ENCODE peak calls at places on chromosome 20, in six cellular contexts. One of them, this sample, is unnamed.

GRCh38 chr20:19885981-19886665 is 128.1 kb downstream of the RIN2 start:
- DNase-seq in IMR-90: peak
- DNase-seq in A549: peak
- DNase-seq in AG09309: no peak
- DNase-seq in left lung: peak
- DNase-seq in PC-3: peak
- DNase-seq in this sample: no peak

GRCh38 chr20:40672095-40672494 is 16.9 kb downstream of the MAFB start:
- DNase-seq in PC-3: no peak
- DNase-seq in A549: no peak
- DNase-seq in IMR-90: no peak
- DNase-seq in AG09309: no peak
- DNase-seq in left lung: no peak
- DNase-seq in this sample: no peak

GRCh38 chr20:34030453-34030852 is 36.7 kb downstream of the RALY start:
- DNase-seq in PC-3: no peak
- DNase-seq in IMR-90: no peak
- DNase-seq in left lung: no peak
- DNase-seq in A549: no peak
- DNase-seq in AG09309: no peak
- DNase-seq in this sample: no peak

GRCh38 chr20:42482808-42483207 is 706.9 kb downstream of the PTPRT start:
- DNase-seq in PC-3: no peak
- DNase-seq in left lung: no peak
- DNase-seq in A549: no peak
- DNase-seq in AG09309: no peak
- DNase-seq in IMR-90: no peak
- DNase-seq in this sample: no peak

GRCh38 chr20:47246061-47246460 is 110.4 kb downstream of the ZMYND8 start:
- DNase-seq in left lung: no peak
- DNase-seq in AG09309: no peak
- DNase-seq in A549: no peak
- DNase-seq in IMR-90: no peak
- DNase-seq in PC-3: no peak
- DNase-seq in this sample: no peak

GRCh38 chr20:63074182-63074581 is 67.4 kb upstream of the BHLHE23 start:
- DNase-seq in left lung: peak
- DNase-seq in IMR-90: no peak
- DNase-seq in PC-3: no peak
- DNase-seq in AG09309: no peak
- DNase-seq in A549: no peak
- DNase-seq in this sample: no peak

GRCh38 chr20:4216142-4216735 is 200.9 kb upstream of the RNF24 start:
- DNase-seq in AG09309: no peak
- DNase-seq in A549: no peak
- DNase-seq in IMR-90: peak
- DNase-seq in left lung: no peak
- DNase-seq in PC-3: no peak
- DNase-seq in this sample: no peak

GRCh38 chr20:22563062-22563965 is 21.1 kb downstream of the FOXA2 start:
- DNase-seq in PC-3: no peak
- DNase-seq in IMR-90: no peak
- DNase-seq in left lung: no peak
- DNase-seq in AG09309: no peak
- DNase-seq in A549: no peak
- DNase-seq in this sample: no peak

GRCh38 chr20:25055711-25056492 is 2.0 kb downstream of the ACSS1 start:
- DNase-seq in AG09309: no peak
- DNase-seq in PC-3: peak
- DNase-seq in left lung: peak
- DNase-seq in IMR-90: peak
- DNase-seq in A549: no peak
- DNase-seq in this sample: no peak

GRCh38 chr20:18657575-18657974 is 69.7 kb downstream of the DTD1 start:
- DNase-seq in AG09309: peak
- DNase-seq in left lung: no peak
- DNase-seq in PC-3: no peak
- DNase-seq in A549: no peak
- DNase-seq in IMR-90: peak
- DNase-seq in this sample: peak

GRCh38 chr20:1422756-1423155 is 29.9 kb upstream of the FKBP1A start:
- DNase-seq in AG09309: no peak
- DNase-seq in PC-3: peak
- DNase-seq in left lung: no peak
- DNase-seq in IMR-90: peak
- DNase-seq in A549: no peak
- DNase-seq in this sample: no peak

GRCh38 chr20:3431109-3431508 is 23.6 kb upstream of the DNAAF9 start:
- DNase-seq in PC-3: no peak
- DNase-seq in AG09309: no peak
- DNase-seq in A549: no peak
- DNase-seq in IMR-90: peak
- DNase-seq in left lung: no peak
- DNase-seq in this sample: peak

GRCh38 chr20:60803335-60804070 is 448.6 kb upstream of the CDH4 start:
- DNase-seq in A549: no peak
- DNase-seq in PC-3: no peak
- DNase-seq in AG09309: no peak
- DNase-seq in left lung: no peak
- DNase-seq in IMR-90: no peak
- DNase-seq in this sample: no peak

GRCh38 chr20:32285621-32286334 is 8.3 kb downstream of the KIF3B start:
- DNase-seq in AG09309: no peak
- DNase-seq in IMR-90: peak
- DNase-seq in A549: no peak
- DNase-seq in left lung: no peak
- DNase-seq in PC-3: peak
- DNase-seq in this sample: no peak

GRCh38 chr20:34300809-34301586 is 2.2 kb downstream of the AHCY start:
- DNase-seq in PC-3: no peak
- DNase-seq in AG09309: no peak
- DNase-seq in A549: no peak
- DNase-seq in IMR-90: no peak
- DNase-seq in left lung: no peak
- DNase-seq in this sample: no peak

GRCh38 chr20:17542993-17543412 is 11.8 kb upstream of the BFSP1 start:
- DNase-seq in PC-3: no peak
- DNase-seq in IMR-90: peak
- DNase-seq in A549: no peak
- DNase-seq in left lung: no peak
- DNase-seq in AG09309: peak
- DNase-seq in this sample: peak
- H3K4me3 ChIP-seq in PC-3: no peak
- H3K4me3 ChIP-seq in IMR-90: no peak
- H3K4me3 ChIP-seq in A549: no peak
- H3K4me3 ChIP-seq in left lung: no peak
- H3K4me3 ChIP-seq in AG09309: no peak
- H3K4me3 ChIP-seq in this sample: no peak

GRCh38 chr20:53020834-53021233 is 48.7 kb downstream of the TSHZ2 start:
- DNase-seq in AG09309: no peak
- DNase-seq in PC-3: no peak
- DNase-seq in A549: no peak
- DNase-seq in left lung: no peak
- DNase-seq in IMR-90: no peak
- DNase-seq in this sample: no peak
- TF ChIP-seq CTCF in AG09309: no peak
- TF ChIP-seq CTCF in PC-3: no peak
- TF ChIP-seq CTCF in A549: no peak
- TF ChIP-seq CTCF in left lung: no peak
- TF ChIP-seq CTCF in IMR-90: no peak
- TF ChIP-seq CTCF in this sample: no peak

DNA sequence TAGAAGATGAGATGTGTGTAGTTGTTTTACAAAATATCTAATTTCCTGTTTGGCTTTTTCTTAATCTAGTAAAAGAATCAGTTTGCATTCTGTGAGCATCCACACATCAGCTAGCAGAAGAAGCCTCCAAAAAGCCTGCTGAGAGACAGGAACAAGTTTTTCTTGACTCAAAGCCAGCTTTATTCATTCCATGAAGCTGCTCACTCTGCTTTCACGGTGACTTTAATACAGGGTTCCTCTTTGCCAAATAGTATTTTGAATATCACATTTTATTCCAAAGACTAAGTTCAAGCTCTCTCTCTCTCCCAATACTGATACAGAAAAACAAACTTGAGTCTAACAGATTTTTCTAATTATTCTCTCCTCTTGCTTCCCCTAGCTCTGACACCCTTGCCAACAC is 184.4 kb upstream of the SPTLC3 start:
- DNase-seq in PC-3: no peak
- DNase-seq in left lung: no peak
- DNase-seq in A549: no peak
- DNase-seq in AG09309: no peak
- DNase-seq in IMR-90: no peak
- DNase-seq in this sample: peak
- H3K4me3 ChIP-seq in PC-3: no peak
- H3K4me3 ChIP-seq in left lung: no peak
- H3K4me3 ChIP-seq in A549: no peak
- H3K4me3 ChIP-seq in AG09309: no peak
- H3K4me3 ChIP-seq in IMR-90: no peak
- H3K4me3 ChIP-seq in this sample: no peak

GRCh38 chr20:58891076-58891685 is 38.7 kb downstream of the GNAS start:
- DNase-seq in left lung: peak
- DNase-seq in A549: peak
- DNase-seq in PC-3: peak
- DNase-seq in IMR-90: peak
- DNase-seq in AG09309: no peak
- DNase-seq in this sample: peak

GRCh38 chr20:58891686-58892125 is 39.2 kb downstream of the GNAS start:
- DNase-seq in PC-3: peak
- DNase-seq in A549: peak
- DNase-seq in AG09309: no peak
- DNase-seq in left lung: no peak
- DNase-seq in IMR-90: no peak
- DNase-seq in this sample: no peak

GRCh38 chr20:58893355-58894151 is 41.0 kb downstream of the GNAS start:
- DNase-seq in left lung: no peak
- DNase-seq in PC-3: no peak
- DNase-seq in AG09309: no peak
- DNase-seq in IMR-90: peak
- DNase-seq in A549: no peak
- DNase-seq in this sample: no peak

GRCh38 chr20:58892932-58893224 is 40.4 kb downstream of the GNAS start:
- DNase-seq in A549: peak
- DNase-seq in PC-3: no peak
- DNase-seq in AG09309: no peak
- DNase-seq in IMR-90: no peak
- DNase-seq in left lung: no peak
- DNase-seq in this sample: no peak

GRCh38 chr20:58892126-58892931 is 39.8 kb downstream of the GNAS start:
- DNase-seq in PC-3: peak
- DNase-seq in left lung: peak
- DNase-seq in AG09309: no peak
- DNase-seq in A549: peak
- DNase-seq in IMR-90: peak
- DNase-seq in this sample: peak
- TF ChIP-seq CTCF in PC-3: peak
- TF ChIP-seq CTCF in left lung: no peak
- TF ChIP-seq CTCF in AG09309: no peak
- TF ChIP-seq CTCF in A549: no peak
- TF ChIP-seq CTCF in IMR-90: no peak
- TF ChIP-seq CTCF in this sample: peak

GRCh38 chr20:16378712-16379111 is 194.5 kb downstream of the KIF16B start:
- DNase-seq in AG09309: no peak
- DNase-seq in PC-3: no peak
- DNase-seq in left lung: no peak
- DNase-seq in IMR-90: no peak
- DNase-seq in A549: no peak
- DNase-seq in this sample: no peak
- H3K4me3 ChIP-seq in AG09309: no peak
- H3K4me3 ChIP-seq in PC-3: no peak
- H3K4me3 ChIP-seq in left lung: no peak
- H3K4me3 ChIP-seq in IMR-90: no peak
- H3K4me3 ChIP-seq in A549: no peak
- H3K4me3 ChIP-seq in this sample: no peak

This sample was measured in astrocyte of the spinal cord.